ENCODE peak calls at places on chromosomes 11 and 22, in eight cellular contexts. M is brain pericyte; I is EH; P is NCI-H2081; Y is HuH-7.5; X is germinal center; K is stimulated activated CD8-positive, alpha-beta memory T cell treated with anti-CD3 and anti-CD28 coated beads, Interleukin-4, amount 100 ng/mL, for 1 hour; Q is heart right ventricle. B is an unnamed sample.

GRCh38 chr11:64921384-64921783 is 3.1 kb upstream of the PPP2R5B start:
- DNase-seq in Y (no peak), X (no peak), K (no peak), P (no peak), M (no peak), Q (no peak), I (no peak), B (no peak)

GRCh38 chr22:43060213-43060612 is 29.0 kb downstream of the TTLL1 start:
- DNase-seq in M (no peak), K (no peak), X (peak), I (peak), Y (peak), P (peak), Q (no peak), B (no peak)

GRCh38 chr11:95917188-95918036 is 6.5 kb downstream of the MTMR2 start:
- DNase-seq in Q (no peak), P (peak), Y (no peak), M (peak), K (no peak), I (no peak), X (no peak), B (no peak)

GRCh38 chr11:68321293-68322030 is 9.1 kb downstream of the LRP5 start:
- DNase-seq in I (no peak), M (no peak), X (no peak), Q (no peak), P (no peak), K (no peak), Y (no peak), B (no peak)

GRCh38 chr11:14380947-14381555 is 22.1 kb upstream of the RRAS2 start:
- DNase-seq in Q (peak), M (no peak), K (no peak), I (peak), X (peak), Y (peak), P (peak), B (no peak)

GRCh38 chr22:19082101-19082500 is 40.1 kb downstream of the DGCR2 start:
- DNase-seq in K (no peak), I (no peak), X (no peak), M (no peak), Y (no peak), P (no peak), Q (no peak), B (no peak)

GRCh38 chr22:35622132-35622913 is 5.2 kb upstream of the MB start:
- DNase-seq in P (peak), M (no peak), Q (peak), K (no peak), X (no peak), Y (no peak), I (no peak), B (no peak)

GRCh38 chr22:38112361-38112760 is 1.9 kb upstream of the BAIAP2L2 start:
- DNase-seq in M (no peak), X (no peak), Q (no peak), P (no peak), K (no peak), Y (no peak), I (no peak), B (no peak)

GRCh38 chr11:117621226-117621625 is 175.8 kb downstream of the DSCAML1 start:
- DNase-seq in Q (no peak), K (no peak), I (peak), X (peak), Y (no peak), M (no peak), P (peak), B (no peak)

GRCh38 chr11:3803726-3804510 is 4.4 kb upstream of the PGAP2 start:
- DNase-seq in Y (no peak), K (no peak), I (peak), Q (no peak), M (no peak), X (no peak), P (no peak), B (no peak)

GRCh38 chr11:8080069-8080670 is 841 bp upstream of the TUB start:
- DNase-seq in I (no peak), P (no peak), Q (no peak), X (no peak), Y (no peak), M (no peak), K (no peak), B (no peak)

GRCh38 chr11:68942090-68942620 is 38.5 kb downstream of the IGHMBP2 start:
- DNase-seq in X (no peak), Y (no peak), K (no peak), I (peak), M (no peak), Q (no peak), P (no peak), B (no peak)

GRCh38 chr22:43704051-43704450 is 108.1 kb downstream of the EFCAB6 start:
- DNase-seq in X (no peak), K (no peak), Y (no peak), Q (no peak), I (no peak), M (no peak), P (no peak), B (no peak)

GRCh38 chr11:63534076-63534475 is 2.5 kb upstream of the PLAAT4 start:
- DNase-seq in Q (no peak), M (no peak), X (no peak), P (no peak), I (no peak), K (no peak), Y (no peak), B (no peak)

GRCh38 chr11:8601376-8602133 is 7.5 kb upstream of the STK33 start:
- DNase-seq in Q (no peak), Y (no peak), P (no peak), M (no peak), I (no peak), K (no peak), X (no peak), B (no peak)

GRCh38 chr11:10885703-10886363 is 28.0 kb upstream of the ZBED5 start:
- DNase-seq in K (no peak), Q (no peak), I (peak), X (no peak), M (peak), P (no peak), Y (no peak), B (no peak)

GRCh38 chr11:2889399-2890273 is 4.1 kb upstream of the CDKN1C start:
- DNase-seq in P (no peak), Y (no peak), Q (no peak), X (no peak), M (no peak), K (no peak), I (no peak), B (no peak)

GRCh38 chr11:44575962-44576361 is 10.5 kb downstream of the CD82 start:
- DNase-seq in I (no peak), X (no peak), M (no peak), K (no peak), P (no peak), Y (no peak), Q (no peak), B (no peak)

GRCh38 chr11:125375146-125375545 is 120.9 kb downstream of the FEZ1 start:
- DNase-seq in X (no peak), K (no peak), Y (no peak), P (no peak), M (no peak), Q (no peak), I (no peak), B (no peak)

GRCh38 chr22:19879996-19880785 is 25.5 kb upstream of the GNB1L start:
- DNase-seq in K (no peak), X (no peak), P (no peak), I (no peak), M (no peak), Q (no peak), Y (no peak), B (no peak)